ENCODE peak calls at places on chromosomes 7 and 10, in seven cellular contexts. P, Q, G, K, A, U and C are unnamed samples.
A peak's percentile ranks its signal among the peaks of the same experiment; 100 is the strongest.

GRCh38 chr7:877312-878232 is 1.2 kb downstream of the GET4 start:
- DNase-seq in P (no peak), Q (no peak), G (no peak), K (no peak), A (peak; percentile 70), U (peak; percentile 77), C (no peak)

GRCh38 chr7:80699030-80699638 is 60.7 kb downstream of the CD36 start:
- DNase-seq in P (peak; percentile 55), Q (peak; percentile 73), G (peak; percentile 71), K (no peak), A (no peak), U (no peak), C (peak; percentile 7)

GRCh38 chr10:10044959-10045764 is 972.5 kb upstream of the CELF2 start:
- DNase-seq in P (no peak), Q (no peak), G (no peak), K (no peak), A (no peak), U (no peak), C (no peak)

GRCh38 chr7:50369408-50370026 is 65.0 kb downstream of the IKZF1 start:
- DNase-seq in P (peak; percentile 55), Q (peak; percentile 1), G (peak; percentile 9), K (no peak), A (no peak), U (no peak), C (peak; percentile 74)

GRCh38 chr7:29811597-29811996 is 5.3 kb downstream of the WIPF3 start:
- DNase-seq in P (no peak), Q (no peak), G (no peak), K (no peak), A (no peak), U (no peak), C (no peak)

GRCh38 chr10:44968887-44969400 is 9.3 kb downstream of the RASSF4 start:
- DNase-seq in P (no peak), Q (no peak), G (no peak), K (no peak), A (no peak), U (no peak), C (no peak)

GRCh38 chr7:152949790-152950189 is 190.2 kb downstream of the ACTR3B start:
- DNase-seq in P (no peak), Q (no peak), G (no peak), K (no peak), A (no peak), U (no peak), C (no peak)

GRCh38 chr7:55557666-55558188 is 14.6 kb downstream of the VOPP1 start:
- DNase-seq in P (peak; percentile 87), Q (no peak), G (no peak), K (no peak), A (no peak), U (no peak), C (no peak)

GRCh38 chr7:80699656-80700318 is 61.3 kb downstream of the CD36 start:
- DNase-seq in P (no peak), Q (peak; percentile 64), G (peak; percentile 25), K (no peak), A (no peak), U (no peak), C (no peak)

GRCh38 chr10:133159950-133160812 is at the start of gene KNDC1:
- DNase-seq in P (no peak), Q (peak; percentile 15), G (peak; percentile 44), K (peak; percentile 49), A (peak; percentile 39), U (peak; percentile 69), C (peak; percentile 31)

GRCh38 chr10:77974396-77975074 is 48.0 kb upstream of the DLG5 start:
- DNase-seq in P (no peak), Q (peak; percentile 75), G (peak; percentile 55), K (no peak), A (no peak), U (no peak), C (no peak)

GRCh38 chr7:6680146-6680545 is 26.6 kb downstream of the ZNF12 start:
- DNase-seq in P (no peak), Q (no peak), G (no peak), K (no peak), A (no peak), U (no peak), C (no peak)
- H3K9me3 ChIP-seq in P (peaks cover 4% of the 10 kb centered on the region), Q (no peaks in the 10 kb centered on the region), G (no peaks in the 10 kb centered on the region), K (peaks cover 99% of the 10 kb centered on the region), A (no peaks in the 10 kb centered on the region), U (peaks cover 96% of the 10 kb centered on the region), C (peaks cover 53% of the 10 kb centered on the region)

GRCh38 chr10:95278061-95278988 is 12.5 kb downstream of the PDLIM1 start:
- DNase-seq in P (no peak), Q (peak; percentile 72), G (peak; percentile 90), K (no peak), A (no peak), U (no peak), C (no peak)

GRCh38 chr10:95279042-95279820 is 11.6 kb downstream of the PDLIM1 start:
- DNase-seq in P (no peak), Q (peak; percentile 46), G (peak; percentile 58), K (no peak), A (no peak), U (no peak), C (no peak)

GRCh38 chr10:95282115-95282514 is 8.7 kb downstream of the PDLIM1 start:
- DNase-seq in P (no peak), Q (no peak), G (no peak), K (no peak), A (no peak), U (no peak), C (no peak)

GRCh38 chr10:95281206-95281605 is 9.6 kb downstream of the PDLIM1 start:
- DNase-seq in P (no peak), Q (no peak), G (no peak), K (no peak), A (no peak), U (no peak), C (no peak)

GRCh38 chr10:95280637-95281036 is 10.2 kb downstream of the PDLIM1 start:
- DNase-seq in P (no peak), Q (no peak), G (no peak), K (no peak), A (no peak), U (no peak), C (no peak)
- H3K27ac ChIP-seq in P (no peak overlapping the region), Q (no peak overlapping the region), G (no peak overlapping the region), K (peak overlapping the region; percentile 67), A (no peak overlapping the region), U (peak overlapping the region; percentile 15), C (no peak overlapping the region)

DNA sequence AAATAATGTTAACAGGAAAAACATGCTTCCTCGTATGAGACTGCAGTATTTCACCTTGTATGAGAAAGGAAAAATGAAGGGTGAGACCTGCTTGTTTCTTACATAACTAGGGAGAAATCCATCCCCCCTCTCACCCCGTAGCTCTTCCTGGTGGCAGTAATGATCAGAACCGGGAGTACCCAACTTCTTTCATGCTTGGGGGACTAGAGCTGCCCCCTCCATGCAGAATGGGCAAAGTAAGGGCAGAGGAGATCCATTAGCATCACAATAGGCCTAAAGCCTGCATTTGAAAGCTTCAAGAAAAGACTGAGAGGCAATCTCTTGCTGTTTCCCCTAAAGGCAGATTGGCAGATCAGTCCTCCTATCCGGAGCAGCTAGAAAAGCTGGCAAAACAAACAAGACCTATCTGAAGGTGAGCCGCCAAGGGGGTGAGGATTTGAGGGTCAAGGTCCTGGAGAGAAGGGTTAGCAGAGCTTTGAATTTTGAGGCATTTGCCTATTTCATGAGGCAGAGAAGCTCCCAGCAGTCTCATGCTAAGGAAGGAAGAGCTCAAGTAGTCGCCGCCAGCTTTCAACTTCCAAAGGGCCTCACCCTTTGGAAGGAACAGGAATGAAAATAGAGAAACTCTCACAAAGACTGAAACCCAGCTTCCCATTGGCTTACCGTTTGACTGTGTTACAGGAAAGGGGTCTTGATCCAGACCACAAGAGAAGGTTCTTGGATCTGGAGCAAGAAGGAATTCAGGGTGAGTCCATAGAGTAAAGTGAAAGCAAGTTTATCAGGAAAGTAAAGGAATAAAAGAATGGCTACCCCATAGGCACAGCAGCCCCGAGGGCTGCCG is 36.2 kb downstream of the BAG3 start:
- DNase-seq in P (no peak), Q (no peak), G (peak; percentile 54), K (no peak), A (no peak), U (no peak), C (no peak)
- H3K4me3 ChIP-seq in P (no peak overlapping the region), Q (no peak overlapping the region), G (no peak overlapping the region), K (peak overlapping the region; percentile 36), A (no peak overlapping the region), U (no peak overlapping the region), C (no peak overlapping the region)

GRCh38 chr7:52958621-52959140 is 76.8 kb upstream of the POM121L12 start:
- DNase-seq in P (no peak), Q (no peak), G (no peak), K (no peak), A (no peak), U (no peak), C (no peak)

GRCh38 chr7:52959336-52959735 is 76.1 kb upstream of the POM121L12 start:
- DNase-seq in P (no peak), Q (no peak), G (no peak), K (no peak), A (no peak), U (no peak), C (no peak)

GRCh38 chr7:52959878-52960660 is 75.4 kb upstream of the POM121L12 start:
- DNase-seq in P (no peak), Q (no peak), G (no peak), K (no peak), A (no peak), U (no peak), C (no peak)

GRCh38 chr7:52962402-52962801 is 73.0 kb upstream of the POM121L12 start:
- DNase-seq in P (no peak), Q (no peak), G (no peak), K (no peak), A (no peak), U (no peak), C (no peak)

GRCh38 chr7:52961084-52961483 is 74.3 kb upstream of the POM121L12 start:
- DNase-seq in P (no peak), Q (no peak), G (no peak), K (no peak), A (no peak), U (no peak), C (no peak)
- H3K9me3 ChIP-seq in P (no peaks in the 10 kb centered on the region), Q (no peaks in the 10 kb centered on the region), G (no peaks in the 10 kb centered on the region), K (no peaks in the 10 kb centered on the region), A (no peaks in the 10 kb centered on the region), U (no peaks in the 10 kb centered on the region), C (no peaks in the 10 kb centered on the region)